ENCODE peak calls at places on chromosome X, in eight cellular contexts. C, P, W, K, Z, R, Q and D are unnamed samples. For H3K36me3, the result is how much of the 10 kb centered on the place peaks cover.

GRCh38 chrX:24619647-24620046 is 27.5 kb downstream of the PCYT1B start:
- DNase-seq in C (no peak), Q (no peak), Z (no peak), K (no peak), P (no peak), R (no peak), W (no peak), D (no peak)

GRCh38 chrX:17656035-17656418 is 81.3 kb upstream of the SCML1 start:
- DNase-seq in Z (peak), Q (no peak), C (no peak), R (no peak), W (no peak), K (no peak), P (no peak), D (no peak)

GRCh38 chrX:136395271-136395670 is 92.5 kb upstream of the BRS3 start:
- DNase-seq in Z (no peak), Q (no peak), P (no peak), K (no peak), W (no peak), C (no peak), R (no peak), D (no peak)

GRCh38 chrX:75131973-75132627 is 24.0 kb downstream of the ABCB7 start:
- DNase-seq in P (no peak), R (no peak), Q (no peak), Z (no peak), K (no peak), W (no peak), C (no peak), D (no peak)

GRCh38 chrX:790780-791360 is 160.3 kb downstream of the SHOX start:
- DNase-seq in P (no peak), K (no peak), C (no peak), Q (no peak), R (no peak), W (no peak), Z (no peak), D (no peak)

GRCh38 chrX:154459843-154460242 is 1.8 kb downstream of the PLXNA3 start:
- DNase-seq in K (no peak), Q (no peak), W (no peak), R (no peak), P (no peak), Z (no peak), C (no peak), D (no peak)

GRCh38 chrX:4110964-4111363 is 397.5 kb upstream of the PRKX start:
- DNase-seq in Q (no peak), P (no peak), W (no peak), C (no peak), Z (no peak), R (no peak), K (no peak), D (no peak)

GRCh38 chrX:67724359-67725110 is 180.7 kb downstream of the AR start:
- DNase-seq in C (no peak), R (no peak), K (no peak), Z (no peak), W (no peak), Q (no peak), P (peak), D (no peak)

GRCh38 chrX:352181-352580 is 33.6 kb upstream of the GTPBP6 start:
- DNase-seq in Q (no peak), Z (peak), P (no peak), C (peak), R (no peak), W (no peak), K (no peak), D (no peak)

GRCh38 chrX:139158256-139158655 is 372.3 kb upstream of the F9 start:
- DNase-seq in Q (no peak), Z (no peak), P (no peak), K (peak), R (no peak), C (no peak), W (no peak), D (no peak)

GRCh38 chrX:17567173-17567572 is 170.1 kb upstream of the SCML1 start:
- DNase-seq in K (no peak), Q (no peak), W (no peak), P (no peak), R (no peak), Z (no peak), C (no peak), D (no peak)

GRCh38 chrX:41148553-41148952 is 63.3 kb downstream of the USP9X start:
- DNase-seq in Z (no peak), W (peak), C (no peak), Q (no peak), P (no peak), R (no peak), K (no peak), D (no peak)

GRCh38 chrX:43586855-43587254 is 69.2 kb upstream of the MAOA start:
- DNase-seq in C (no peak), P (no peak), Q (no peak), W (no peak), K (no peak), Z (no peak), R (peak), D (no peak)

GRCh38 chrX:13498220-13498619 is 71.2 kb upstream of the EGFL6 start:
- DNase-seq in P (no peak), K (no peak), C (no peak), W (no peak), Z (no peak), Q (no peak), R (no peak), D (no peak)

GRCh38 chrX:54934890-54935289 is 14.3 kb downstream of the TRO start:
- DNase-seq in Z (no peak), Q (no peak), K (no peak), W (no peak), C (no peak), R (no peak), P (no peak), D (no peak)

GRCh38 chrX:16240231-16240905 is 73.1 kb downstream of the MAGEB17 start:
- DNase-seq in K (no peak), C (no peak), Z (no peak), P (no peak), W (no peak), Q (no peak), R (no peak), D (no peak)

GRCh38 chrX:24479924-24480722 is 15.0 kb downstream of the PDK3 start:
- DNase-seq in Q (no peak), K (no peak), P (no peak), W (peak), R (peak), Z (no peak), C (peak), D (no peak)

GRCh38 chrX:68018248-68019203 is 414.8 kb downstream of the OPHN1 start:
- DNase-seq in C (no peak), K (no peak), P (no peak), Q (no peak), W (peak), R (no peak), Z (peak), D (no peak)

GRCh38 chrX:29653721-29654120 is 561.6 kb upstream of the MAGEB2 start:
- DNase-seq in Q (no peak), P (no peak), C (no peak), K (no peak), Z (no peak), W (no peak), R (no peak), D (no peak)

GRCh38 chrX:148572332-148572731 is 71.9 kb downstream of the AFF2 start:
- DNase-seq in K (no peak), W (no peak), Q (no peak), C (no peak), P (no peak), Z (no peak), R (no peak), D (no peak)

GRCh38 chrX:78330540-78330939 is 3.1 kb upstream of the CYSLTR1 start:
- DNase-seq in Z (no peak), C (no peak), W (no peak), P (no peak), K (no peak), Q (no peak), R (no peak), D (no peak)

GRCh38 chrX:39818750-39819149 is 279.0 kb downstream of the BCOR start:
- DNase-seq in R (no peak), P (no peak), W (no peak), C (no peak), Q (no peak), Z (no peak), K (no peak), D (no peak)

GRCh38 chrX:73562986-73563739 is at the start of gene CHIC1:
- DNase-seq in R (peak), W (peak), Z (peak), C (peak), K (peak), Q (peak), P (peak), D (peak)
- TF ChIP-seq POLR2A in R (no peak), W (no peak), Z (peak), C (no peak), K (no peak), Q (no peak), P (no peak), D (no peak)

GRCh38 chrX:1893758-1894294 is 279.0 kb downstream of the ASMT start:
- DNase-seq in W (no peak), R (no peak), C (no peak), Q (no peak), Z (no peak), P (no peak), K (no peak), D (no peak)

GRCh38 chrX:1899841-1900240 is 285.0 kb downstream of the ASMT start:
- DNase-seq in K (no peak), C (no peak), P (no peak), R (no peak), W (no peak), Q (no peak), Z (no peak), D (no peak)

GRCh38 chrX:1895583-1895982 is 280.7 kb downstream of the ASMT start:
- DNase-seq in Q (no peak), Z (no peak), P (no peak), C (no peak), K (no peak), W (no peak), R (no peak), D (no peak)

GRCh38 chrX:1894656-1895055 is 279.8 kb downstream of the ASMT start:
- DNase-seq in Z (no peak), R (no peak), P (no peak), K (no peak), W (no peak), Q (no peak), C (no peak), D (no peak)
- TF ChIP-seq POLR2AphosphoS5 in Z (no peak), R (no peak), P (no peak), K (no peak), W (no peak), Q (no peak), C (no peak), D (no peak)

GRCh38 chrX:21856504-21856903 is 717 bp downstream of the YY2 start:
- DNase-seq in W (no peak), K (no peak), C (peak), Z (no peak), P (no peak), R (no peak), Q (no peak), D (no peak)
- H3K36me3 ChIP-seq in W (under half), K (under half), C (under half), Z (under half), P (under half), R (under half), Q (under half), D (under half)

DNA sequence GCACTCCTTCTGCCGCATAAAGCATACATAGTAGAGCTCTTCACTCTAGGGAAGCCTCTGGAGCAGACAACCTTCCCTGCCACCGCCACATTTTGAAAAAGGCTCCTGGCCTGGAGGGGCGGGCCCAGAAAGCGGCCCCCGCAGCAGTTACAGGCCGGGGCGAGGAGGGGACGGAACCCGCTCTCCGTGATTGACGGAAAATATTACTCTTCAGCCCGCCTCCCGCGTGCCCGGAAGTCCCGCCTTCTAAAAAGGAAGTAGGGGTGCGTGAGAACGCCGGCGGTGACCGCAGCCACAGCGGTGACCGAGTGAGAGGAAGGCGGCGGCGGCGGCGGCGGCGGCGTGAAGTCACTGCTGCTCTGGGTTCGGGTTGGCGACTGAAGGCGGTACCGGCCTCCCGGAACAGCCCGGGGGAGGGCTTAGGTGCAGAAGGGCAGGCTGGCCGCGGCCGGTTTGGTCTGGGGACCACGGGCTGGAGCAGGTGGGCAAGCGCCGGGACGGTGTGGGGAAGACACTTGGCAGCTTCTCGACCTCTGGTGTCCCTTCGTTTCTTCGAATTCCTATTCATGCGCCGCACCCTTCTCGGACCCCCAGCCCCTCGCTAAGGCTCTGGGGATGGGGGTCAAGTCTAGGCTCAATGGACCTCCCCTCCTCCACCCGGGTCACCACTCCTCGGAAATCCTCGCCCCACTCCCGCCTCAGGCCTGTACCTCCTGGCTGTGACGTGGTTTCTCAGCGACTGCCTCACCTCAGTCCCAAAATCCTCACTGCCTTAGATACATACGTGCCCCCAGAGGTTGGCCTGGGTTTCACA is at the start of gene HCCS:
- DNase-seq in W (peak), Z (peak), Q (peak), R (peak), C (peak), P (peak), K (peak), D (peak)
- TF ChIP-seq POLR2A in W (no peak), Z (no peak), Q (peak), R (peak), C (peak), P (peak), K (no peak), D (peak)

GRCh38 chrX:71225661-71226060 is 2.6 kb downstream of the GJB1 start:
- DNase-seq in W (no peak), C (no peak), Q (no peak), Z (no peak), K (no peak), R (no peak), P (no peak), D (no peak)

GRCh38 chrX:71227370-71228062 is 4.5 kb downstream of the GJB1 start:
- DNase-seq in Q (no peak), Z (no peak), C (no peak), W (no peak), K (no peak), P (no peak), R (no peak), D (no peak)

GRCh38 chrX:71224969-71225368 is 1.9 kb downstream of the GJB1 start:
- DNase-seq in C (no peak), Z (no peak), Q (no peak), R (no peak), K (no peak), W (no peak), P (no peak), D (no peak)

GRCh38 chrX:71224098-71224708 is 1.2 kb downstream of the GJB1 start:
- DNase-seq in K (no peak), Q (no peak), C (no peak), R (no peak), P (no peak), W (no peak), Z (no peak), D (no peak)

GRCh38 chrX:71228063-71228642 is 5.1 kb downstream of the GJB1 start:
- DNase-seq in K (no peak), W (no peak), R (no peak), P (no peak), Z (no peak), Q (no peak), C (no peak), D (no peak)
- TF ChIP-seq POLR2AphosphoS5 in K (no peak), W (no peak), R (no peak), P (no peak), Z (no peak), Q (no peak), C (no peak), D (no peak)

DNA sequence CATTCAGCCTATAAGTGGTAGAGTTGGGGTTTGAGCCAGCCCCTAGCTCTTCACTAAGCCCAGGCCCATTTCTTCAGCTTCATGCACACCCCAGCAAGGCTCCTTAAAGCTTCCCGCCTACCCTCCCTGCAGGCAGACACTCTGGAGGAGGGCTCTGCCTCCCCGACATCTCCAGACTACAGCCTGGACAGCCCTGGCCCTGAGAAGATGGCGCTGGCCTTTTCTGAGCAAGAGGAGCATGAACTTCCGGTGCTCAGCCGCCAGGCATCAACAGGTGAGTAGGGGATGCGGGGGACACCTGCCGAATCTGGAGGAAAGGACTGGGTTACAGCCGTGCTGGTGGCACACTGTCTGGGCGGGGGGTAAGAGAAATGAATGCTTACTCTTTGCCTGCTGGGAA is 11.1 kb downstream of the SASH3 start:
- DNase-seq in P (no peak), Q (no peak), K (no peak), Z (no peak), R (no peak), C (peak), W (no peak), D (no peak)
- H3K36me3 ChIP-seq in P (under half), Q (under half), K (under half), Z (under half), R (under half), C (under half), W (under half), D (under half)

GRCh38 chrX:100606753-100607152 is 22.0 kb downstream of the TNMD start:
- DNase-seq in C (no peak), Q (no peak), K (no peak), Z (no peak), P (no peak), R (no peak), W (no peak), D (no peak)

GRCh38 chrX:100600340-100600739 is 15.6 kb downstream of the TNMD start:
- DNase-seq in R (no peak), Q (no peak), Z (no peak), W (no peak), P (no peak), K (no peak), C (no peak), D (no peak)

GRCh38 chrX:100596601-100597000 is 11.9 kb downstream of the TNMD start:
- DNase-seq in R (no peak), Q (no peak), P (no peak), Z (no peak), K (no peak), W (no peak), C (no peak), D (no peak)

GRCh38 chrX:100599456-100599855 is 14.7 kb downstream of the TNMD start:
- DNase-seq in K (no peak), R (no peak), P (no peak), W (no peak), Z (no peak), Q (no peak), C (no peak), D (no peak)

DNA sequence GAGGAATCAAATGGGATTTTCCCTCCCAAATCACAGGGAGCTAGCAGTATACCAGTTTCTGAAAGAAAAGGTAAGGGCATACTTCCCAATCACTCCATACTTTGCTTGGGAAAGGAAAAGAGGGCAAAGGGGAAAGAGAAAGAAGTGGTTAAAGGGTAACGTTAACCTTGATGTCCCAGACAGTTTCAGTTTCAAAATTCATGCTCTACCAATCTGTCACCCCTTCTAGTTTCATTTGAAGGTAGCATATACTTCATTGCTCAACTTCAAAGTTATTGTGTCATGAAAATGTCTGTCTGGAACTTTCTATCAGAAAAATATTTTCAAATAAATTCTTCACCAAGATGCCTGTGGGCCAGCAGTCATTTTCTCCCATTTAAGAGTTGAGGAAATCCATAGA is 16.0 kb downstream of the TNMD start:
- DNase-seq in Q (no peak), K (no peak), C (no peak), W (no peak), Z (no peak), R (no peak), P (no peak), D (no peak)
- TF ChIP-seq POLR2A in Q (no peak), K (no peak), C (no peak), W (no peak), Z (no peak), R (no peak), P (no peak), D (no peak)